ENCODE peak calls at places on chromosomes 5 and 9, in nine cellular contexts. G is endodermal cell; U is MM.1S; Q is fibroblast of pulmonary artery; D is PC-3; L is kidney; C is right lobe of liver; H is naive thymus-derived CD4-positive, alpha-beta T cell; T is adipocyte. V is an unnamed sample.

GRCh38 chr5:148913985-148914421 is 87.6 kb downstream of the ADRB2 start:
- DNase-seq in L (no peak), T (peak), C (no peak), H (no peak), D (peak), U (peak), Q (peak), G (peak), V (peak)

GRCh38 chr5:82413302-82414042 is 135.3 kb upstream of the RPS23 start:
- DNase-seq in G (no peak), Q (peak), D (peak), T (peak), L (no peak), H (no peak), C (no peak), U (no peak), V (peak)

GRCh38 chr5:76372320-76373054 is 30.6 kb upstream of the IQGAP2 start:
- DNase-seq in U (no peak), T (peak), G (peak), H (no peak), L (no peak), D (peak), Q (peak), C (no peak), V (peak)

GRCh38 chr5:177964471-177964870 is 31.6 kb downstream of the PROP1 start:
- DNase-seq in U (no peak), H (no peak), G (peak), D (no peak), L (no peak), C (no peak), Q (no peak), T (no peak), V (no peak)

GRCh38 chr5:112379541-112380325 is 39.3 kb downstream of the EPB41L4A start:
- DNase-seq in G (no peak), L (no peak), H (no peak), Q (peak), D (no peak), U (no peak), C (no peak), T (no peak), V (no peak)

GRCh38 chr5:43802119-43802518 is 199.1 kb downstream of the NNT start:
- DNase-seq in D (no peak), G (no peak), H (no peak), Q (peak), C (no peak), U (no peak), L (no peak), T (peak), V (peak)

GRCh38 chr9:76943071-76943470 is 37.2 kb upstream of the PRUNE2 start:
- DNase-seq in L (no peak), U (no peak), H (no peak), C (no peak), G (no peak), T (no peak), Q (no peak), D (no peak), V (no peak)

GRCh38 chr5:78566747-78567449 is 81.7 kb downstream of the LHFPL2 start:
- DNase-seq in T (peak), L (no peak), Q (peak), G (no peak), U (peak), C (no peak), D (peak), H (no peak), V (no peak)

GRCh38 chr9:129776938-129777768 is 24.3 kb upstream of the PTGES start:
- DNase-seq in C (peak), Q (peak), L (peak), U (no peak), D (peak), T (peak), H (no peak), G (peak), V (peak)

GRCh38 chr5:129135633-129136032 is 41.1 kb downstream of the ISOC1 start:
- DNase-seq in H (peak), C (no peak), U (peak), Q (no peak), G (peak), T (no peak), L (no peak), D (peak), V (no peak)

GRCh38 chr5:142319105-142319504 is 5.7 kb downstream of the SPRY4 start:
- DNase-seq in D (no peak), U (no peak), Q (no peak), G (no peak), H (no peak), T (peak), L (no peak), C (no peak), V (no peak)
- H3K4me3 ChIP-seq in D (no peak), U (no peak), Q (peak), G (peak), H (no peak), T (peak), L (no peak), C (no peak), V (peak)

GRCh38 chr9:72207278-72207677 is 58.0 kb downstream of the GDA start:
- DNase-seq in U (no peak), C (no peak), G (no peak), Q (no peak), L (no peak), H (no peak), D (no peak), T (no peak), V (no peak)
- H3K4me3 ChIP-seq in U (no peak), C (no peak), G (no peak), Q (no peak), L (no peak), H (no peak), D (no peak), T (no peak), V (no peak)

GRCh38 chr5:8700222-8700621 is 831.3 kb downstream of the MTRR start:
- DNase-seq in G (no peak), D (no peak), U (no peak), T (no peak), C (no peak), H (no peak), L (no peak), Q (no peak), V (no peak)
- H3K4me3 ChIP-seq in G (no peak), D (no peak), U (no peak), T (no peak), C (no peak), H (no peak), L (no peak), Q (no peak), V (no peak)

DNA sequence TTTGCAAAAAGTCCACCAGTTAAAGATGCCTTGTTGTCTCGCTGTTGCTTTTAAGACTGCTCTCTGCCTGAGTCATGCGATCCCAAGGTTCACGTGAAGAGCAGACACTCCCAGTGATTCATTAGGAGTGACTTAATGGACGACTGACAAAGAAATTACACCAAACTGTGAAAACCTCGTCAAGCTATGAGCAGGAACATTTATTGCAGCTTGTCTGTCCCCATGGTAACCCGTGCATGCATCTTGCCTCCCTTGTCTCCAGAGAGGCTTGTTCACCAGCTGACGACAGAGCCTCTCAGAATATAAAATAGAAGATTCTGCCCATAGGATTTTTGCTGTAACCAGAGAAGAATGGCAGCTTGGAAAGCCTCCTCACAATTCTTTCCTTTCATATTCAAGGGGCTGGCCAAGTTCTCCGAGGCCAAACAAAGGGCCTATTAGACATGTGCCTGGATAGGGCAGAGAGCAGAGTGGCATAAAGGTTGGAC is 352.7 kb downstream of the SPOCK1 start:
- DNase-seq in H (no peak), G (no peak), U (no peak), T (peak), C (no peak), Q (peak), L (no peak), D (peak), V (peak)
- H3K4me3 ChIP-seq in H (no peak), G (no peak), U (no peak), T (peak), C (no peak), Q (no peak), L (no peak), D (no peak), V (no peak)

V was measured in brain microvascular endothelial cell.